ENCODE peak calls at places on chromosomes 1 and 21, in five cellular contexts. R, K, Q, E and A are unnamed samples.

GRCh38 chr1:56543783-56544612 is 35.4 kb downstream of the PLPP3 start:
- DNase-seq in R (no peak), K (no peak), Q (no peak), E (no peak), A (no peak)

GRCh38 chr1:68149907-68150306 is 82.4 kb downstream of the WLS start:
- DNase-seq in R (no peak), K (no peak), Q (no peak), E (no peak), A (no peak)

GRCh38 chr21:32143222-32143939 is 135.5 kb downstream of the MIS18A start:
- DNase-seq in R (peak; percentile 44), K (no peak), Q (no peak), E (no peak), A (peak; percentile 87)

GRCh38 chr1:47646676-47647075 is 208.8 kb downstream of the FOXD2 start:
- DNase-seq in R (no peak), K (no peak), Q (no peak), E (no peak), A (no peak)

GRCh38 chr1:53081384-53082066 is 19.5 kb downstream of the PODN start:
- DNase-seq in R (no peak), K (no peak), Q (no peak), E (no peak), A (no peak)

GRCh38 chr1:21779613-21780521 is 3.1 kb downstream of the USP48 start:
- DNase-seq in R (no peak), K (peak; percentile 96), Q (no peak), E (no peak), A (no peak)

GRCh38 chr1:231807498-231807897 is 180.9 kb downstream of the DISC1 start:
- DNase-seq in R (no peak), K (no peak), Q (no peak), E (no peak), A (no peak)

GRCh38 chr1:226436855-226437491 is 29.1 kb upstream of the PARP1 start:
- DNase-seq in R (no peak), K (no peak), Q (no peak), E (no peak), A (no peak)

GRCh38 chr1:116411784-116412479 is 38.9 kb downstream of the ATP1A1 start:
- DNase-seq in R (no peak), K (no peak), Q (peak; percentile 97), E (no peak), A (no peak)

GRCh38 chr1:40312238-40313205 is 4.6 kb downstream of the COL9A2 start:
- DNase-seq in R (no peak), K (no peak), Q (peak; percentile 20), E (peak; percentile 69), A (no peak)

DNA sequence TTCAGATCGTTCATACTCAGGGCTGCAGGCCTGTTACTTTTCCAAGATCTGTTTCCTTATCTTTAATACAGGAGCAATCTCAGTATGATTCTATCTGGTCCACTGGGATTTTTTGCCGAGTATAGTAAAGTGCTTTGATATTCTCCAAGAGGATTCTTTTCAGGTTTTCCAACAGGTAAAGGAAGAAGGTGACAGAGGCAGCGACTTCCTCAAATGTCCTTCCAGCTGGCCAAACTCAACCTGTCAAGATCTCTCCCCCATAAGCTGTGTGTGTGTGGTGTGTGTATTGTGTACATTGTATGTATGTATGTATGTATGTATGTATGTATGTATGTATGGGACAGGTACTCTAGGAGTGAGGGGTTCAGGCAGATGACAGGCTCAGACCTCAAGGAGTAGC is 1.1 kb downstream of the AKR1A1 start:
- DNase-seq in R (no peak), K (no peak), Q (no peak), E (no peak), A (no peak)
- TF ChIP-seq POLR2AphosphoS5 in R (no peak), K (no peak), Q (no peak), E (no peak), A (no peak)

GRCh38 chr1:32012709-32013385 is 821 bp upstream of the KHDRBS1 start:
- DNase-seq in R (no peak), K (no peak), Q (no peak), E (no peak), A (no peak)

GRCh38 chr1:32014937-32015363 is 1.3 kb downstream of the KHDRBS1 start:
- DNase-seq in R (no peak), K (peak; percentile 58), Q (no peak), E (no peak), A (no peak)

GRCh38 chr1:32010246-32010645 is 3.4 kb upstream of the KHDRBS1 start:
- DNase-seq in R (no peak), K (no peak), Q (no peak), E (no peak), A (no peak)

GRCh38 chr1:32014199-32014936 is 700 bp downstream of the KHDRBS1 start:
- DNase-seq in R (peak; percentile 59), K (peak; percentile 62), Q (no peak), E (peak; percentile 41), A (peak; percentile 92)

GRCh38 chr1:32013386-32014198 is at the start of gene KHDRBS1:
- DNase-seq in R (peak; percentile 96), K (peak; percentile 100), Q (peak; percentile 96), E (peak; percentile 99), A (peak; percentile 100)
- TF ChIP-seq POLR2AphosphoS5 in R (peak; percentile 37), K (peak; percentile 97), Q (peak; percentile 85), E (peak; percentile 87), A (peak; percentile 99)

GRCh38 chr1:17607644-17608581 is 68.4 kb downstream of the ARHGEF10L start:
- DNase-seq in R (no peak), K (no peak), Q (no peak), E (no peak), A (no peak)

GRCh38 chr1:17610085-17610484 is 70.6 kb downstream of the ARHGEF10L start:
- DNase-seq in R (no peak), K (no peak), Q (no peak), E (no peak), A (no peak)

GRCh38 chr1:17605582-17606344 is 66.3 kb downstream of the ARHGEF10L start:
- DNase-seq in R (no peak), K (no peak), Q (no peak), E (no peak), A (no peak)

GRCh38 chr1:17609529-17609928 is 70.0 kb downstream of the ARHGEF10L start:
- DNase-seq in R (no peak), K (no peak), Q (no peak), E (no peak), A (no peak)

DNA sequence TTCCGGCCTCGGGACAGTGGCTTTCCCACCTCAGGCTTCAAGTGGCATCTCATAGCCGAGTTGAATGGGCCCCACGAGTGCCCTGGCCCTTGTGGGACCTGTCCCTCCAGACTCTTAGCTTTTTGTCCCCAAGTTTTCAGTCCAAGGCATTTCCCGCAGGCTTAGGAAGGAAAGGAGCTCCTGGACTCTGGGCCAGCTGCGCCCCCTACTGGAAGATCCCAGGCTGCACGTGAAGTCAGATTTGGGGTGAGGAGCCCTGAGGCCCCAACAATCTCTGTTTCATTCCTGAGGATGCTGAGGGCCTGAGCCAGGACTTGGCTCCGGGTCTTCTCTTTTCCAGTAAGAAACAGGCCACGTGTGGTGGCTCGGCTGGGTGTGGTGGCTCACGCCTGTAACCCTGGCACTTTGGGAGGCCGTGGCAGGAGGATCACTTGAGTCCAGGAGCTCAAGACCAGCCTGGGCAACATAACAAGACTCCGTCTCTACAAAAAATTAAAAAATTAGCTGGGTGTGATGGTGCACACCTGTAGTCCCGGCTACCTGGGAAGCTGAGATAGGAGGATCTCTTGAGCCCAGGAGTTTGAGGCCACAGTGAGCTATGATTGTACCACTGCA is 67.4 kb downstream of the ARHGEF10L start:
- DNase-seq in R (peak; percentile 94), K (peak; percentile 48), Q (peak; percentile 62), E (peak; percentile 58), A (no peak)
- TF ChIP-seq POLR2AphosphoS5 in R (no peak), K (no peak), Q (no peak), E (no peak), A (peak; percentile 8)

DNA sequence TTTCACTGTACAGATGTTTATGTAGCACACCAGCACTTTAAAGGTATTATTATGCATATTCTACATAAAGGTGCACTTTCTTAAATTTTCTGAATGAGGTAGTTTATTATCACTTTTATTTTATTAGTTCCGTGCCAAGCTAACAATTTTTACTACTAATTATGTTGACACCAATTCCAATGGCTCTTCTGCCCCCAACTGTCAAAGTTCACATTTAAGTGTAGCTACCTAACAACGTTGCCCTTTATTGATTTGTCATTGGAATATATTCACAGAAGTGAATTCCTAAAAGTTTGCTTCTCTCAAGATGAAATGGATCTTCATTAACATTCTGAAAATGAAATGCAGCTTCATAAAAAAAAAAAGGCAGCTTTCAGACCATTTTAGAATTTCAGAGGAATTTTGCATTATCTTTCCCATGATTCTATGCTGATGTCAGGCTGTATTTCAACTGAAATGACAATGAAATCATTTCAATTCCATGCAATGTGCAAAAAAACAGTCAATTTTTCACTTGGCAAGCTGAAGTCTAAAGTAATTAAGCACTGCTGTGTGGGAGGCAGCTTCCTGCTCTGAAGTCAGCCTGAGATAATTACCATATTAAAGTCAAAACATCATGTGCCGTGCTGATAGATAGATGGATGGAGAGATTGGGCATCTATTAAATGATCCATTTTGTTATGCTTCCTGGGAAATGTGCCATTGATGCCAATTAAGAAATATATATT is 229.2 kb downstream of the TTLL7 start:
- DNase-seq in R (no peak), K (no peak), Q (no peak), E (no peak), A (no peak)
- TF ChIP-seq POLR2AphosphoS5 in R (no peak), K (no peak), Q (no peak), E (no peak), A (no peak)